ENCODE peak calls at places on chromosomes 4 and X, in seven cellular contexts. C is SJSA1, I is neuronal stem cell, T is mesendoderm, A is tibial artery, X is IMR-90, V is trophoblast cell. Q is an unnamed sample.

GRCh38 chr4:92091335-92091734 is 212.4 kb upstream of the GRID2 start:
- DNase-seq in C (no peak), I (no peak), T (peak; percentile 87), A (no peak), X (no peak), V (peak; percentile 34), Q (no peak)

GRCh38 chrX:129755779-129756650 is 17.2 kb downstream of the XPNPEP2 start:
- DNase-seq in C (no peak), I (no peak), T (peak; percentile 65), A (no peak), X (no peak), V (no peak), Q (no peak)

GRCh38 chr4:111773858-111774257 is 371.4 kb upstream of the FAM241A start:
- DNase-seq in C (no peak), I (no peak), T (no peak), A (no peak), X (no peak), V (peak; percentile 15), Q (peak; percentile 20)

GRCh38 chr4:1012031-1012739 is 759 bp downstream of the FGFRL1 start:
- DNase-seq in C (no peak), I (no peak), T (peak; percentile 82), A (no peak), X (no peak), V (no peak), Q (peak; percentile 27)

GRCh38 chr4:22515145-22515887 is 550 bp downstream of the ADGRA3 start:
- DNase-seq in C (peak; percentile 50), I (peak; percentile 60), T (peak; percentile 88), A (peak; percentile 67), X (peak; percentile 64), V (peak; percentile 69), Q (peak; percentile 83)

GRCh38 chrX:71941771-71942170 is 31.1 kb downstream of the NHSL2 start:
- DNase-seq in C (no peak), I (no peak), T (peak; percentile 82), A (peak; percentile 58), X (peak; percentile 77), V (no peak), Q (no peak)

GRCh38 chr4:116952530-116953108 is 132.8 kb downstream of the TRAM1L1 start:
- DNase-seq in C (no peak), I (no peak), T (no peak), A (no peak), X (no peak), V (no peak), Q (no peak)

GRCh38 chr4:186932196-186932595 is 208.5 kb upstream of the FAT1 start:
- DNase-seq in C (no peak), I (no peak), T (no peak), A (no peak), X (no peak), V (no peak), Q (no peak)

GRCh38 chr4:128310266-128310697 is 22.7 kb upstream of the PGRMC2 start:
- DNase-seq in C (peak; percentile 28), I (peak; percentile 11), T (peak; percentile 76), A (no peak), X (no peak), V (no peak), Q (peak; percentile 90)

GRCh38 chrX:73581002-73581628 is 18.1 kb downstream of the CHIC1 start:
- DNase-seq in C (no peak), I (no peak), T (no peak), A (no peak), X (no peak), V (no peak), Q (peak; percentile 32)

GRCh38 chr4:165580379-165580905 is 201.6 kb downstream of the CPE start:
- DNase-seq in C (peak; percentile 6), I (no peak), T (peak; percentile 72), A (peak; percentile 22), X (no peak), V (peak; percentile 46), Q (no peak)

GRCh38 chr4:152778656-152779512 is 646 bp downstream of the TIGD4 start:
- DNase-seq in C (no peak), I (no peak), T (no peak), A (peak; percentile 31), X (peak; percentile 3), V (peak; percentile 17), Q (peak; percentile 29)

GRCh38 chrX:102708900-102709299 is 3.3 kb upstream of the GPRASP2 start:
- DNase-seq in C (no peak), I (no peak), T (no peak), A (no peak), X (no peak), V (no peak), Q (no peak)

GRCh38 chr4:168651374-168651773 is 154.5 kb downstream of the PALLD start:
- DNase-seq in C (no peak), I (no peak), T (peak; percentile 46), A (no peak), X (no peak), V (no peak), Q (no peak)

GRCh38 chr4:6668391-6668790 is 25.3 kb upstream of the S100P start:
- DNase-seq in C (peak; percentile 72), I (no peak), T (no peak), A (no peak), X (peak; percentile 80), V (peak; percentile 92), Q (no peak)

GRCh38 chrX:38799995-38800394 is 1.3 kb upstream of the MID1IP1 start:
- DNase-seq in C (no peak), I (no peak), T (no peak), A (peak; percentile 30), X (no peak), V (no peak), Q (no peak)

GRCh38 chrX:38796926-38797325 is 4.3 kb upstream of the MID1IP1 start:
- DNase-seq in C (no peak), I (no peak), T (no peak), A (no peak), X (peak; percentile 70), V (no peak), Q (no peak)

GRCh38 chrX:38800981-38801845 is at the start of gene MID1IP1:
- DNase-seq in C (peak; percentile 79), I (peak; percentile 80), T (peak; percentile 97), A (peak; percentile 89), X (peak; percentile 89), V (peak; percentile 90), Q (peak; percentile 91)

GRCh38 chrX:38803286-38803608 is 2.0 kb downstream of the MID1IP1 start:
- DNase-seq in C (no peak), I (no peak), T (no peak), A (no peak), X (no peak), V (no peak), Q (no peak)

DNA sequence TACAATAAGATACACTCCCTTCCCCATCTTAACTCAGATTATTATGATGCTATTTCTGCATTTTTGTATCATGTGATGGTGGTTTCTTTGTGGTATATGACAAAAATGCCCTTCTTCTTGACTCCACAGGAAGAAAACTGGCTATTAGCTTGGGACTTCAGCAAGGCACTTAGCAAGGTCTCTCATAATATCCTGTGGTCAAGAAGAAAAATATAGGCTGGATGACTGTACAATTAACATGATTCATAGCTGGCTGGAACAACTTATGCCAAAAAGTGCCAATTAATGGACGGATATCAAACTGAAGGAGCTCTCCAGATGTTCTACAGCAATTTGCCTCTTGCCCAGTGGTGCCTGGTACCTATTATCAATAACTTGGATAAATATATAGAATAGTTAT is 2.3 kb upstream of the MID1IP1 start:
- DNase-seq in C (no peak), I (no peak), T (no peak), A (no peak), X (peak; percentile 72), V (no peak), Q (no peak)
- H3K27me3 ChIP-seq in C (no peaks in the 10 kb centered on the region), I (no peaks in the 10 kb centered on the region), T (no peaks in the 10 kb centered on the region), A (no peaks in the 10 kb centered on the region), X (no peaks in the 10 kb centered on the region), V (no peaks in the 10 kb centered on the region), Q (no peaks in the 10 kb centered on the region)

DNA sequence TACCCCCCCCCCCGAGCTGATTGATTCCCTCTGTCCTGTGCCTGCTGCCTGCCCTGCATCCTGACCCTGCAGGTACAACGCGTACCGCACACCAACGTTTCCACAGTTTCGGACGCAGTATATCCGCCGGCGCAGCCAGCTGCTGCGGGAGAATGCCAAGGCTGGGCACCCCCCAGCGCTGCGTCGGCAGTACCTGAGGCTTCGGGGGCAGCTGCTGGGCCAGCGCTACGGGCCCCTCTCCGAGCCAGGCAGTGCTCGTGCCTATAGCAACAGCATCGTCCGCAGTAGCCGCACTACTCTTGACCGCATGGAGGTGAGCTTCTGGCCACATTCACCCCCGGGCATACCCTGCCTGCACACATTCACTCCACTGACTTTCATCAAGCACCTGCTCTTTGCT is 1.4 kb downstream of the WDR13 start:
- DNase-seq in C (no peak), I (no peak), T (no peak), A (no peak), X (no peak), V (no peak), Q (no peak)
- H3K27ac ChIP-seq in C (no peak overlapping the region), I (no peak overlapping the region), T (no peak overlapping the region), A (peak overlapping the region; percentile 93), X (peak overlapping the region; percentile 47), V (no peak overlapping the region), Q (no peak overlapping the region)

GRCh38 chrX:138866643-138867042 is 155.1 kb upstream of the FGF13 start:
- DNase-seq in C (no peak), I (no peak), T (no peak), A (no peak), X (no peak), V (no peak), Q (no peak)
- H3K27me3 ChIP-seq in C (no peaks in the 10 kb centered on the region), I (no peaks in the 10 kb centered on the region), T (no peaks in the 10 kb centered on the region), A (no peaks in the 10 kb centered on the region), X (no peaks in the 10 kb centered on the region), V (no peaks in the 10 kb centered on the region), Q (no peaks in the 10 kb centered on the region)

GRCh38 chr4:80196259-80197131 is 808 bp upstream of the PRDM8 start:
- DNase-seq in C (no peak), I (no peak), T (peak; percentile 62), A (no peak), X (peak; percentile 35), V (no peak), Q (no peak)

GRCh38 chr4:80199004-80199579 is 1.8 kb downstream of the PRDM8 start:
- DNase-seq in C (no peak), I (no peak), T (no peak), A (no peak), X (no peak), V (no peak), Q (no peak)

GRCh38 chr4:80195441-80196139 is 1.7 kb upstream of the PRDM8 start:
- DNase-seq in C (no peak), I (no peak), T (no peak), A (no peak), X (no peak), V (no peak), Q (no peak)

GRCh38 chr4:80197601-80198444 is 520 bp downstream of the PRDM8 start:
- DNase-seq in C (no peak), I (no peak), T (peak; percentile 56), A (peak; percentile 34), X (no peak), V (peak; percentile 33), Q (no peak)

DNA sequence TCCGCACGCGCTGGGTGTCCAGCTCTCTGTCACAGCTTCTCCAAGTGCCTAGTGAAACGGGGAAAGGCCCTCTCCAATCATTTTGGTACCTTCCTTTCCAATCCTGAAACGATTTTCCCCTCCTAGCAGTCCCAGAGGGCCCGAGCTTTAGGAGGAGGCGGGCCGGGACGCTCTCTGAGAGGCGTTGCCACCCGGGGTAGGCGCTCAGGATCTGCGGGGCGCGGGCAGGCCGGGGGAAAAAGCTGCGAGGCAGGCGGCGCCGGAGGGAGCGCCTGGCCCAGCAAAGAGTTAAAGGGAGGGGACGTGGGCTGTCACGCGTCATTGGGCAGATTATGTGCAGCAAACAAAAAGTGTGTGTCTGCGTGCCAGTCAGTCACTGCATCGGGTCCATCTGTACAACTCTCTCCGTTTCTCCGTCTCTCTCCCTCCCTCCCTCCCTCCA is at the start of gene PRDM8:
- DNase-seq in C (no peak), I (no peak), T (peak; percentile 35), A (no peak), X (peak; percentile 73), V (no peak), Q (no peak)
- H3K27ac ChIP-seq in C (no peak within 1 kb of the TSS), I (no peak within 1 kb of the TSS), T (no peak within 1 kb of the TSS), A (no peak within 1 kb of the TSS), X (peak within 1 kb of the TSS; percentile 77), V (no peak within 1 kb of the TSS), Q (no peak within 1 kb of the TSS)

GRCh38 chr4:84477738-84478137 is 21.4 kb downstream of the NKX6-1 start:
- DNase-seq in C (no peak), I (no peak), T (no peak), A (no peak), X (no peak), V (no peak), Q (no peak)
- H3K27me3 ChIP-seq in C (no peaks in the 10 kb centered on the region), I (peaks cover 33% of the 10 kb centered on the region), T (peaks cover 27% of the 10 kb centered on the region), A (no peaks in the 10 kb centered on the region), X (peaks cover 29% of the 10 kb centered on the region), V (peaks cover 30% of the 10 kb centered on the region), Q (peaks cover 19% of the 10 kb centered on the region)

Q was measured in small intestine.